ENCODE peak calls at places on chromosomes 4 and X, in four cellular contexts. D is RPMI7951; B is NCI-H510A treated with DMSO at 0.1 percent for 48 hours; U is stimulated activated CD8-positive, alpha-beta memory T cell treated with anti-CD3 and anti-CD28 coated beads, Interleukin-15, amount 100 ng/mL, for 4 hours. E is an unnamed sample.

GRCh38 chr4:122003335-122003734 is 51.5 kb upstream of the TRPC3 start:
- DNase-seq in D (peak; percentile 63), B (no peak), U (no peak), E (no peak)

GRCh38 chrX:22300130-22300529 is 27.4 kb downstream of the CBLL2 start:
- DNase-seq in D (peak; percentile 73), B (peak; percentile 32), U (no peak), E (peak; percentile 67)

GRCh38 chr4:128940966-128941365 is 131.5 kb downstream of the JADE1 start:
- DNase-seq in D (no peak), B (no peak), U (no peak), E (no peak)

GRCh38 chr4:830776-831482 is 5.0 kb upstream of the CPLX1 start:
- DNase-seq in D (no peak), B (no peak), U (no peak), E (no peak)

GRCh38 chr4:168908859-168909390 is 101.1 kb downstream of the CBR4 start:
- DNase-seq in D (peak; percentile 21), B (no peak), U (no peak), E (no peak)

GRCh38 chr4:88017516-88018302 is 10.3 kb downstream of the PKD2 start:
- DNase-seq in D (peak; percentile 86), B (no peak), U (no peak), E (peak; percentile 44)

GRCh38 chrX:31702208-31702607 is 630.4 kb upstream of the FTHL17 start:
- DNase-seq in D (no peak), B (no peak), U (no peak), E (no peak)

GRCh38 chrX:48488034-48488433 is 12.0 kb downstream of the FTSJ1 start:
- DNase-seq in D (no peak), B (no peak), U (no peak), E (no peak)

GRCh38 chr4:186844059-186844681 is 120.5 kb upstream of the FAT1 start:
- DNase-seq in D (peak; percentile 68), B (no peak), U (no peak), E (no peak)

GRCh38 chr4:175054980-175055379 is 136.8 kb downstream of the ADAM29 start:
- DNase-seq in D (no peak), B (no peak), U (no peak), E (no peak)

GRCh38 chr4:127284236-127284635 is 348.5 kb upstream of the INTU start:
- DNase-seq in D (no peak), B (no peak), U (no peak), E (no peak)

GRCh38 chrX:23885803-23886202 is 21.9 kb downstream of the APOO start:
- DNase-seq in D (no peak), B (no peak), U (no peak), E (no peak)

GRCh38 chrX:132591719-132592275 is 103.0 kb upstream of the MBNL3 start:
- DNase-seq in D (no peak), B (peak; percentile 48), U (no peak), E (peak; percentile 7)

GRCh38 chrX:118347131-118347530 is 1.2 kb downstream of the WDR44 start:
- DNase-seq in D (peak; percentile 33), B (no peak), U (no peak), E (no peak)

GRCh38 chr4:8247047-8247930 is 22.3 kb upstream of the HTRA3 start:
- DNase-seq in D (no peak), B (no peak), U (no peak), E (no peak)

GRCh38 chr4:150004481-150004880 is 73.8 kb upstream of the DCLK2 start:
- DNase-seq in D (no peak), B (no peak), U (no peak), E (no peak)

E was measured in dermis microvascular lymphatic vessel endothelial cell.